ENCODE peak calls at places on chromosome 2, in five cellular contexts. M is fibroblast of lung; S is heart left ventricle; A is OCI-LY7; E is CD8-positive, alpha-beta T cell. O is an unnamed sample.

GRCh38 chr2:105455488-105455991 is 56.7 kb upstream of the FHL2 start:
- DNase-seq in M (peak; percentile 98), S (no peak), A (no peak), E (no peak), O (peak; percentile 90)

GRCh38 chr2:202932425-202933138 is 20.5 kb downstream of the CARF start:
- DNase-seq in M (no peak), S (no peak), A (no peak), E (no peak), O (peak; percentile 88)

GRCh38 chr2:174597347-174598047 is at the start of gene WIPF1:
- DNase-seq in M (peak; percentile 86), S (peak; percentile 20), A (peak; percentile 84), E (peak; percentile 56), O (peak; percentile 50)

GRCh38 chr2:149314687-149315086 is 15.7 kb upstream of the LYPD6 start:
- DNase-seq in M (no peak), S (no peak), A (no peak), E (no peak), O (no peak)

GRCh38 chr2:151357359-151357758 is at the start of gene TNFAIP6:
- DNase-seq in M (peak; percentile 96), S (peak; percentile 11), A (no peak), E (no peak), O (peak; percentile 90)

GRCh38 chr2:138020432-138020831 is 56.2 kb downstream of the HNMT start:
- DNase-seq in M (no peak), S (no peak), A (no peak), E (no peak), O (no peak)

GRCh38 chr2:241215421-241215820 is 26.9 kb downstream of the ANO7 start:
- DNase-seq in M (no peak), S (no peak), A (no peak), E (no peak), O (no peak)

GRCh38 chr2:88170472-88170892 is 336 bp downstream of the THNSL2 start:
- DNase-seq in M (no peak), S (no peak), A (no peak), E (no peak), O (peak; percentile 60)

GRCh38 chr2:148978736-148979135 is 59.8 kb upstream of the LYPD6B start:
- DNase-seq in M (no peak), S (no peak), A (no peak), E (no peak), O (no peak)

GRCh38 chr2:138536302-138536701 is 34.7 kb downstream of the SPOPL start:
- DNase-seq in M (peak; percentile 51), S (no peak), A (no peak), E (no peak), O (no peak)

GRCh38 chr2:74201196-74201595 is 2.8 kb downstream of the MTHFD2 start:
- DNase-seq in M (no peak), S (no peak), A (no peak), E (no peak), O (no peak)
- H3K4me3 ChIP-seq in M (no peak overlapping the region), S (no peak overlapping the region), A (peak overlapping the region; percentile 84), E (no peak overlapping the region), O (peak overlapping the region; percentile 1)

GRCh38 chr2:86256300-86256699 is 57.0 kb downstream of the MRPL35 start:
- DNase-seq in M (no peak), S (no peak), A (no peak), E (no peak), O (no peak)
- TF ChIP-seq CTCF in M (no peak), S (no peak), A (no peak), E (no peak), O (no peak)

GRCh38 chr2:74441111-74441689 is 537 bp downstream of the RTKN start:
- DNase-seq in M (no peak), S (no peak), A (no peak), E (no peak), O (no peak)
- H3K4me3 ChIP-seq in M (no peak overlapping the region), S (peak overlapping the region; percentile 58), A (no peak overlapping the region), E (peak overlapping the region; percentile 37), O (no peak overlapping the region)

DNA sequence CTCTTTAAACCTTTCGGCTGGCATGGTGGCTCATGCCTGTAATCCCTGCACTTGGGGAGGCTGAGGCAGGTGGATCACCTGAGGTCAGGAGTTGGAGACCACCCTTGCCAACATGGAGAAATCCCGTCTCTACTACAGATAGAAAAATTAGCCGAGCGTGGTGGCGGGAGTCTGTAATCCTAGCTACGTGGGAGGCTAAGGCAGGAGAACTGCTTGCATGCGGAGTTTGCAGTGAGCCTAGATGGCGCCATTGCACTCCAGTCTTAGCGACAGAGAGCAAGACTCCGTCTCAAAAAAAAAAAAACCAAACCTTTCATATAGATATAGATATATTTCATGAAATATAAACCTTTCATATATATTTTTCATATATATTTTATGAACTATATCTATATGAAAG is 864.7 kb downstream of the TRIB2 start:
- DNase-seq in M (no peak), S (no peak), A (no peak), E (no peak), O (no peak)
- TF ChIP-seq CTCF in M (no peak), S (no peak), A (no peak), E (no peak), O (no peak)

GRCh38 chr2:75587954-75588587 is 27.3 kb upstream of the EVA1A start:
- DNase-seq in M (peak; percentile 95), S (no peak), A (no peak), E (no peak), O (peak; percentile 78)
- H3K4me3 ChIP-seq in M (no peak overlapping the region), S (no peak overlapping the region), A (no peak overlapping the region), E (no peak overlapping the region), O (no peak overlapping the region)

GRCh38 chr2:197300139-197300538 is 10.4 kb downstream of the ANKRD44 start:
- DNase-seq in M (no peak), S (no peak), A (no peak), E (no peak), O (no peak)
- TF ChIP-seq CTCF in M (no peak), S (no peak), A (no peak), E (no peak), O (no peak)

GRCh38 chr2:46703588-46703987 is 212.0 kb downstream of the MCFD2 start:
- DNase-seq in M (no peak), S (no peak), A (no peak), E (no peak), O (no peak)
- H3K4me3 ChIP-seq in M (no peak overlapping the region), S (no peak overlapping the region), A (no peak overlapping the region), E (no peak overlapping the region), O (no peak overlapping the region)

GRCh38 chr2:108927936-108928659 is 60.9 kb downstream of the EDAR start:
- DNase-seq in M (peak; percentile 37), S (no peak), A (peak; percentile 32), E (peak; percentile 46), O (peak; percentile 83)

GRCh38 chr2:108929896-108930425 is 59.1 kb downstream of the EDAR start:
- DNase-seq in M (no peak), S (no peak), A (no peak), E (no peak), O (no peak)

GRCh38 chr2:108927405-108927804 is 61.6 kb downstream of the EDAR start:
- DNase-seq in M (no peak), S (no peak), A (no peak), E (no peak), O (no peak)

GRCh38 chr2:108926561-108927380 is 62.2 kb downstream of the EDAR start:
- DNase-seq in M (no peak), S (no peak), A (no peak), E (no peak), O (no peak)

GRCh38 chr2:108928660-108929377 is 60.2 kb downstream of the EDAR start:
- DNase-seq in M (no peak), S (no peak), A (no peak), E (no peak), O (no peak)
- TF ChIP-seq CTCF in M (no peak), S (no peak), A (peak; percentile 33), E (peak; percentile 46), O (no peak)

GRCh38 chr2:95025406-95026319 is at the start of gene MAL:
- DNase-seq in M (peak; percentile 7), S (no peak), A (no peak), E (peak; percentile 50), O (peak; percentile 28)
- H3K4me3 ChIP-seq in M (no peak within 1 kb of the TSS), S (peak within 1 kb of the TSS; percentile 58), A (no peak within 1 kb of the TSS), E (peak within 1 kb of the TSS; percentile 70), O (no peak within 1 kb of the TSS)

O was measured in foreskin fibroblast.